ENCODE peak calls at places on chromosome 21, in six cellular contexts. One of them, this sample, is unnamed.

GRCh38 chr21:19853709-19854575 is 1144.3 kb upstream of the NCAM2 start:
- DNase-seq in GF-D8: no peak
- DNase-seq in AG08396: peak
- DNase-seq in fibroblast of mammary gland: no peak
- DNase-seq in WTC11: peak
- DNase-seq in AG20443: no peak
- DNase-seq in this sample: no peak

GRCh38 chr21:43596616-43597015 is 62.7 kb downstream of the HSF2BP start:
- DNase-seq in AG20443: no peak
- DNase-seq in WTC11: no peak
- DNase-seq in fibroblast of mammary gland: no peak
- DNase-seq in AG08396: no peak
- DNase-seq in GF-D8: no peak
- DNase-seq in this sample: no peak

GRCh38 chr21:36454079-36454478 is 25.8 kb downstream of the CLDN14 start:
- DNase-seq in fibroblast of mammary gland: no peak
- DNase-seq in GF-D8: no peak
- DNase-seq in WTC11: no peak
- DNase-seq in AG08396: no peak
- DNase-seq in AG20443: no peak
- DNase-seq in this sample: no peak

GRCh38 chr21:31459457-31459856 is 115.4 kb upstream of the TIAM1 start:
- DNase-seq in AG08396: no peak
- DNase-seq in fibroblast of mammary gland: no peak
- DNase-seq in AG20443: no peak
- DNase-seq in GF-D8: no peak
- DNase-seq in WTC11: no peak
- DNase-seq in this sample: no peak

GRCh38 chr21:27799861-27800260 is 833.0 kb upstream of the ADAMTS5 start:
- DNase-seq in AG20443: no peak
- DNase-seq in GF-D8: no peak
- DNase-seq in fibroblast of mammary gland: peak
- DNase-seq in AG08396: no peak
- DNase-seq in WTC11: no peak
- DNase-seq in this sample: no peak

GRCh38 chr21:45948576-45949141 is 32.9 kb upstream of the COL6A1 start:
- DNase-seq in AG08396: no peak
- DNase-seq in AG20443: no peak
- DNase-seq in WTC11: no peak
- DNase-seq in GF-D8: no peak
- DNase-seq in fibroblast of mammary gland: peak
- DNase-seq in this sample: no peak

GRCh38 chr21:33132054-33132453 is 62.1 kb downstream of the OLIG1 start:
- DNase-seq in GF-D8: no peak
- DNase-seq in WTC11: no peak
- DNase-seq in AG08396: no peak
- DNase-seq in AG20443: no peak
- DNase-seq in fibroblast of mammary gland: no peak
- DNase-seq in this sample: no peak

GRCh38 chr21:45041351-45041805 is 33.0 kb upstream of the ADARB1 start:
- DNase-seq in fibroblast of mammary gland: peak
- DNase-seq in AG08396: peak
- DNase-seq in AG20443: peak
- DNase-seq in GF-D8: peak
- DNase-seq in WTC11: no peak
- DNase-seq in this sample: peak

GRCh38 chr21:44087426-44088400 is 19.5 kb upstream of the PWP2 start:
- DNase-seq in AG20443: no peak
- DNase-seq in WTC11: no peak
- DNase-seq in AG08396: no peak
- DNase-seq in GF-D8: no peak
- DNase-seq in fibroblast of mammary gland: no peak
- DNase-seq in this sample: no peak

GRCh38 chr21:45404726-45405270 is at the start of gene COL18A1:
- DNase-seq in WTC11: peak
- DNase-seq in AG20443: peak
- DNase-seq in AG08396: peak
- DNase-seq in fibroblast of mammary gland: peak
- DNase-seq in GF-D8: no peak
- DNase-seq in this sample: peak

GRCh38 chr21:38319781-38320180 is 63.0 kb downstream of the KCNJ15 start:
- DNase-seq in fibroblast of mammary gland: peak
- DNase-seq in GF-D8: no peak
- DNase-seq in WTC11: no peak
- DNase-seq in AG20443: peak
- DNase-seq in AG08396: no peak
- DNase-seq in this sample: no peak

This sample was measured in sciatic nerve.